ENCODE peak calls at places on chromosomes 3 and 15, in eight cellular contexts. B, T, C, W, J, Y, K and S are unnamed samples.

GRCh38 chr3:183313764-183314163 is 60.7 kb downstream of the B3GNT5 start:
- DNase-seq in B (no peak), T (no peak), C (no peak), W (no peak), J (no peak), Y (no peak), K (no peak), S (no peak)

GRCh38 chr3:96959902-96960596 is 145.7 kb downstream of the EPHA6 start:
- DNase-seq in B (no peak), T (no peak), C (no peak), W (no peak), J (no peak), Y (no peak), K (no peak), S (no peak)

GRCh38 chr3:166527325-166527724 is 690.1 kb upstream of the BCHE start:
- DNase-seq in B (no peak), T (no peak), C (no peak), W (no peak), J (no peak), Y (no peak), K (no peak), S (no peak)

GRCh38 chr3:62084558-62084957 is 288.8 kb downstream of the FEZF2 start:
- DNase-seq in B (no peak), T (no peak), C (no peak), W (no peak), J (no peak), Y (no peak), K (no peak), S (no peak)

GRCh38 chr3:178646205-178646604 is 110.0 kb downstream of the KCNMB2 start:
- DNase-seq in B (no peak), T (no peak), C (no peak), W (no peak), J (no peak), Y (no peak), K (no peak), S (no peak)

GRCh38 chr3:116433552-116433951 is 11.7 kb downstream of the LSAMP start:
- DNase-seq in B (no peak), T (no peak), C (no peak), W (no peak), J (no peak), Y (no peak), K (no peak), S (no peak)

GRCh38 chr3:80785875-80786274 is 975.6 kb downstream of the GBE1 start:
- DNase-seq in B (no peak), T (no peak), C (no peak), W (no peak), J (no peak), Y (no peak), K (no peak), S (no peak)

GRCh38 chr15:51112078-51112477 is 17.4 kb upstream of the TNFAIP8L3 start:
- DNase-seq in B (no peak), T (no peak), C (no peak), W (no peak), J (no peak), Y (no peak), K (no peak), S (no peak)

GRCh38 chr15:76381366-76381765 is 44.8 kb downstream of the ISL2 start:
- DNase-seq in B (no peak), T (no peak), C (no peak), W (no peak), J (no peak), Y (no peak), K (no peak), S (no peak)

GRCh38 chr3:24450142-24450932 is 44.3 kb downstream of the THRB start:
- DNase-seq in B (no peak), T (no peak), C (no peak), W (no peak), J (no peak), Y (no peak), K (no peak), S (no peak)

GRCh38 chr3:24454393-24454792 is 40.3 kb downstream of the THRB start:
- DNase-seq in B (no peak), T (no peak), C (no peak), W (no peak), J (no peak), Y (no peak), K (no peak), S (no peak)

GRCh38 chr3:24454862-24455261 is 39.8 kb downstream of the THRB start:
- DNase-seq in B (no peak), T (no peak), C (no peak), W (no peak), J (no peak), Y (no peak), K (no peak), S (no peak)

GRCh38 chr3:24447836-24448235 is 46.8 kb downstream of the THRB start:
- DNase-seq in B (no peak), T (no peak), C (no peak), W (no peak), J (no peak), Y (no peak), K (no peak), S (no peak)

DNA sequence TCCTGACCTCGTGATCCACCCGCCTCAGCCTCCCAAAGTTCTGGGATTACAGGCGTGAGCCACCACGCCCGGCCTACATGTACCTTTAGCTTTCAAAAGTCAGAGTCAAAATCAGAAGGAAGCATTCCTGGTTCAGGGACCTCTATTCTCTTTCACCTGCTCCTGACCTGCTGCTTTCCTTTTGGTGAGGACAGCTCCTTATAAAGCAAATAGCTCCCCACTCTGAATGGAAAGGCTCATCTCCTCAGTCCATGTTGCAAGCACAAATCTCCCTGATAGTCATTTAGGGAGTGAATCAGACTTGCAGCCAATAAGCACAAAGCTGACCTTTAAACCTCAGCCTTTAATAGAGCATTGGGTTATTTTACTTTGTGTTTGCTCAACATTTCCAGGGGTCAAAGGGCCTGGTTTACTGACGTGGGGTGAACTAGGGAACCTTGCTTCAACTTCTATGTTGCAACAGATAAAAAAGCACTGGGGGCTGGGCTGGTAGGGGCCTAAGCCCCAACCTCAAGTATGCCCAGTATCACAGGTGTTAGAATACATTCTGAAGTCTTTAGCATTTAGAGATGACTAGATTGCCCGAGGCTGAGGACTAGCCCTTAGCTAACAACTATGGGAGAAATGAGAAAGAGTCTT is 43.1 kb downstream of the THRB start:
- DNase-seq in B (no peak), T (no peak), C (no peak), W (no peak), J (no peak), Y (no peak), K (no peak), S (no peak)
- TF ChIP-seq POLR2A in B (no peak), T (no peak), C (no peak), W (no peak), J (no peak), Y (no peak), K (no peak), S (no peak)

GRCh38 chr15:73683624-73684536 is at the start of gene CD276:
- DNase-seq in B (peak), T (peak), C (peak), W (peak), J (peak), Y (peak), K (peak), S (peak)
- TF ChIP-seq POLR2A in B (no peak), T (no peak), C (peak), W (no peak), J (no peak), Y (peak), K (no peak), S (peak)

DNA sequence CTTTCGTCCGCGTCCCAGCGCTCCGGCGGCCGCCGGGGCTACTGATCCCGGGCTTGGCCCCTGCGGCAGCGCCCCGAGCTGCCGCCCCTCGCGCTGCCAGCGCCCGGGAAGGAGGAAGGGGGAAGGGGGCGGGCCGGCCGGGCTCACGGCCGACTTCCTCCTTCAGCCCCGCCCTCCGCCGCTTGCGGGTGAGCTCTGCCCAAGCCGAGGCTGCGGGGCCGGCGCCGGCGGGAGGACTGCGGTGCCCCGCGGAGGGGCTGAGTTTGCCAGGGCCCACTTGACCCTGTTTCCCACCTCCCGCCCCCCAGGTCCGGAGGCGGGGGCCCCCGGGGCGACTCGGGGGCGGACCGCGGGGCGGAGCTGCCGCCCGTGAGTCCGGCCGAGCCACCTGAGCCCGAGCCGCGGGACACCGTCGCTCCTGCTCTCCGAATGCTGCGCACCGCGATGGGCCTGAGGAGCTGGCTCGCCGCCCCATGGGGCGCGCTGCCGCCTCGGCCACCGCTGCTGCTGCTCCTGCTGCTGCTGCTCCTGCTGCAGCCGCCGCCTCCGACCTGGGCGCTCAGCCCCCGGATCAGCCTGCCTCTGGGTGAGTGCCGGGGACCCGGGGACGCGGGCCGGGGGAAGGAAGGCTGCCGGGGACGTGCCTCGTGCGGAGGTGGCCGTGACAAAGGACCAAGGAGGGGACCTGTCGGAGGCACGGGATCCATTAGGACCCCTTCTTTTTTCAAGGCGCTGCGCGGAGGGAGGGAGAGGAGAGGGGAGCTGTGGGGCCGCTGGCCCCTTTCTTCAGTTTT is at the start of gene SEMA4B:
- DNase-seq in B (peak), T (no peak), C (peak), W (peak), J (peak), Y (peak), K (peak), S (peak)
- TF ChIP-seq POLR2A in B (peak), T (no peak), C (no peak), W (no peak), J (no peak), Y (peak), K (no peak), S (peak)

DNA sequence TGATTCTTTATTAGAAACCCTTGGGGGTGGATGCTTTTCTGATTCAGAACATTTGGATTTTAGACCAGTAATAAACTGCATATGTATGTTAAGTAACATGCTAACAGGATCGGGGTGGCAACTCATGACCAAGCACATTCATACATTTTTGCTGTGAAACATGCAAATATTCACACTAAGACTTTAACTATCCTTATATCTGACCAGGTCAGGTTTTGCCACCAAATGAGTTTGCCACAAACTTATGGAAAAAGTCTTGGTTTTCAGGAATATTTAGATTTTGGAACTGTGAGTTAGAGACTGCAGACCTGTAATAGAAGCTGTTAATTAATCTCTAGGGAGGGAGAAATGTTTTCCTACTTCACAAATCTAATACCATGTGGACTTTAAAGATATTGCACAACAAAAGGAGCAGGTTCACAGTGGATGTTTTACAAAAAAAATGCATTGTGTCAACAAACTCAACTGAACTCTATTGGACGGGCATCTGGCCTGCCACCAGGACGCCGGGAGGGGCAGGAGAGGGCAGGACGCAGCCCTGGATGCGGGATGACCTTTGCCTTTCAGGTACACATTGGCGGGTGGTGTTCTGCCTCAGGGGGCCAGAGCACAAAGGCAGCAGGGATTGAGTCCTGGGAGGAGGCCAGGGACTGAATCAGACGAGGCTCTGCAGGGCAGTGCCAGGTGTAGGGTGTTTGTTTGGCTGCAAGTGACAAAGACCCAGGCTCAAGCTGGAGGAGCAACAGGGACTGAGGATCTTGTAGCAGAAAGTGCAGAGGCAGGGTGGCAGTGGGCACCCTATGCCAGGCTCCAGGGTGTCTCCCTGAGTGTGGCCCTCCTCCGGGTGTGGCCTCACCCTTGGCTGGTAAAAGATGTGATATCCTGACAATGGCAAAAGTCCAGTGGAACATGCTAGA is 30.1 kb upstream of the KLF13 start:
- DNase-seq in B (no peak), T (peak), C (peak), W (no peak), J (peak), Y (peak), K (peak), S (no peak)
- TF ChIP-seq POLR2A in B (no peak), T (no peak), C (no peak), W (no peak), J (no peak), Y (peak), K (no peak), S (no peak)

GRCh38 chr15:78299302-78300102 is at the start of gene SKIC8:
- DNase-seq in B (peak), T (peak), C (peak), W (peak), J (peak), Y (peak), K (peak), S (peak)
- TF ChIP-seq POLR2A in B (peak), T (peak), C (peak), W (peak), J (peak), Y (peak), K (no peak), S (peak)

GRCh38 chr15:90387534-90388461 is at the start of gene IQGAP1:
- DNase-seq in B (peak), T (peak), C (peak), W (peak), J (peak), Y (peak), K (peak), S (peak)
- TF ChIP-seq POLR2A in B (peak), T (no peak), C (peak), W (peak), J (peak), Y (peak), K (no peak), S (peak)

DNA sequence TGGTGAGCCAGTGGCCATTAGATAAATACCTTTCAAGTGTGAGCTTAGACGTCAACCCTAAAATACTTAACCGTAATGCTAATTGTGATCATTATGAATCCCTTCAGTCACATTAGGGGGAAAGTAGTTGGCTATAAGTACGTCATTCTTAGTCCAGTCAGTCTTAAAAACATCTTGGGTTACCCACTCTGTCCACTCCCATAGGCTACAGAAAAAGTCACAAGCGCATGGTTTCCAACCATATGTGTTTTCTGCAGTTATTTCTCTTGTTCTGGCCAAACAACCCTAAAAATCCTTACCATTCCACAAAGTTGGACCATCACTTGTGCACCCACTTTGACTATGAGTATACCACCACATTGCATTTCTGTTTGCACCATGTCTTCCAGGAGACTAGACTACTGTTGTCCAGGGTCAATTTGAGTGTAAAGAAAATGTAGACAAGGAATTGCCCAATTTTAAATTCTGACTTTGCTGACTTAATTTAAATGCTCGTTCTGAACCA is 3.3 kb downstream of the RPL15 start:
- DNase-seq in B (no peak), T (no peak), C (no peak), W (no peak), J (no peak), Y (no peak), K (no peak), S (no peak)
- TF ChIP-seq POLR2A in B (no peak), T (no peak), C (no peak), W (no peak), J (no peak), Y (no peak), K (no peak), S (no peak)

DNA sequence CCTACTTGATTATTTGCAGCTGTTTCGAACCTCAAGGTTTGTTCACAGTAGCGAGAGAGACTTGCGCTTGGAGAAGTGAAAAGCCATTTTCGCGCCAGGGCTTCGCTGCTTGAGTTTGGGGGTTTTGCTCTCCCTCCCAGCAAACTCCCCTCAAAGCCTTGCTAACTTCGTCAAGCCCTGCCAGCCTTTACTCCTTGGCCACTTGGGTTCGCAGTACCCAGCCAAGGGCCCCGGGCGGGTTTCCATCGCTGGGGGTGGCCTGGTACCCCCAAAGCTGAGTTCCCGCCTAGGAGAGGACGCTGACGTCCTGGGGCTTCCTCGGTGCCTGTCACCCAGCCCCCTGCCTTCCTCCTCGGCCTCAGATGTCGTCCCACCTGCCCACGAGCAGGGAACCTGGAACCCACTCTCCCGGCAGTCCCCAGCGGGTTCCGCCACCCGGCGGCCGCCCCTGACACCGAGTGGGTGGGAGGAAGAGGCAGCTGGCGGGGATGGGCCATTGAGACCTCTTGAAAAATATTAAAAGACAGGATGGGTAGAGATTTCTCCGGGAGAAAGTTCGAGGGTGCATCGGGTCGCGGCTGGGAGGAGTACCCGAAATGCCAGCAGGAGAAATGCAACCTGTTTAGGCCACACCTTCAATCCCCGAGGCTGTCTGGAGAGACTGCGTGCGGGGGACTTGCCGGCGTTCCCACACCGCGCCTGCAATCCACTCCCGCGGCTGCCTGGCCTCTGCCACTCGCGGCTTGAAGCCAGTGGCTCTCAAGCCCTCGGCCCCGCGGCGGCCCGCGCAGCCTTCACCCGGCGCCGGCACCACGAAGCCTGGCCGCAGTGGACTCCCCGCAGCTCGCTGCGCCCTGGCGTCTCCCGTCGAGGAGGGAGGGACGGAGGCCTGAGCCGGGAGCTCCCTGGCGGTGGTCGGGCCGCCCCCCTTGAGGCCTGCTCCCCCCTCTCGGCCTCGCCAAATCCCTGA is 8.8 kb upstream of the NR2F2 start:
- DNase-seq in B (no peak), T (no peak), C (peak), W (peak), J (no peak), Y (no peak), K (peak), S (no peak)
- TF ChIP-seq POLR2A in B (no peak), T (no peak), C (peak), W (peak), J (no peak), Y (peak), K (no peak), S (no peak)

GRCh38 chr15:58331903-58332675 is 99.7 kb upstream of the LIPC start:
- DNase-seq in B (peak), T (peak), C (peak), W (peak), J (peak), Y (peak), K (peak), S (peak)
- TF ChIP-seq POLR2A in B (peak), T (no peak), C (peak), W (peak), J (no peak), Y (no peak), K (no peak), S (no peak)

GRCh38 chr3:129315386-129315991 is 36.8 kb downstream of the HMCES start:
- DNase-seq in B (peak), T (peak), C (peak), W (peak), J (peak), Y (peak), K (no peak), S (no peak)
- TF ChIP-seq POLR2A in B (no peak), T (no peak), C (no peak), W (no peak), J (no peak), Y (no peak), K (no peak), S (peak)